ENCODE peak calls at places on chromosomes 6 and 20, in five cellular contexts. One of them, this sample, is unnamed.

GRCh38 chr6:129709909-129710721 is at the start of gene ARHGAP18:
- DNase-seq in Caki2: peak
- DNase-seq in mesothelial cell of epicardium: peak
- DNase-seq in stimulated activated CD4-positive, alpha-beta T cell treated with anti-CD3 and anti-CD28 coated beads, TNF-alpha, amount 100 ng/mL, for 4 hours: peak
- DNase-seq in fibroblast of lung: peak
- DNase-seq in this sample: peak

GRCh38 chr6:56348578-56348977 is 101.2 kb upstream of the COL21A1 start:
- DNase-seq in Caki2: no peak
- DNase-seq in stimulated activated CD4-positive, alpha-beta T cell treated with anti-CD3 and anti-CD28 coated beads, TNF-alpha, amount 100 ng/mL, for 4 hours: no peak
- DNase-seq in mesothelial cell of epicardium: no peak
- DNase-seq in fibroblast of lung: no peak
- DNase-seq in this sample: peak

GRCh38 chr20:19774086-19774933 is 16.3 kb downstream of the RIN2 start:
- DNase-seq in stimulated activated CD4-positive, alpha-beta T cell treated with anti-CD3 and anti-CD28 coated beads, TNF-alpha, amount 100 ng/mL, for 4 hours: no peak
- DNase-seq in Caki2: no peak
- DNase-seq in mesothelial cell of epicardium: no peak
- DNase-seq in fibroblast of lung: no peak
- DNase-seq in this sample: no peak

GRCh38 chr6:18432180-18432579 is 45.0 kb downstream of the RNF144B start:
- DNase-seq in Caki2: peak
- DNase-seq in fibroblast of lung: peak
- DNase-seq in stimulated activated CD4-positive, alpha-beta T cell treated with anti-CD3 and anti-CD28 coated beads, TNF-alpha, amount 100 ng/mL, for 4 hours: no peak
- DNase-seq in mesothelial cell of epicardium: no peak
- DNase-seq in this sample: no peak

GRCh38 chr6:106979435-106979884 is 4.9 kb upstream of the CD24 start:
- DNase-seq in Caki2: peak
- DNase-seq in fibroblast of lung: peak
- DNase-seq in mesothelial cell of epicardium: peak
- DNase-seq in stimulated activated CD4-positive, alpha-beta T cell treated with anti-CD3 and anti-CD28 coated beads, TNF-alpha, amount 100 ng/mL, for 4 hours: peak
- DNase-seq in this sample: peak

GRCh38 chr6:28880894-28881780 is 42.6 kb downstream of the TRIM27 start:
- DNase-seq in fibroblast of lung: peak
- DNase-seq in mesothelial cell of epicardium: peak
- DNase-seq in Caki2: peak
- DNase-seq in stimulated activated CD4-positive, alpha-beta T cell treated with anti-CD3 and anti-CD28 coated beads, TNF-alpha, amount 100 ng/mL, for 4 hours: peak
- DNase-seq in this sample: peak

GRCh38 chr6:34015576-34015975 is 130.3 kb downstream of the GRM4 start:
- DNase-seq in mesothelial cell of epicardium: no peak
- DNase-seq in fibroblast of lung: peak
- DNase-seq in Caki2: no peak
- DNase-seq in stimulated activated CD4-positive, alpha-beta T cell treated with anti-CD3 and anti-CD28 coated beads, TNF-alpha, amount 100 ng/mL, for 4 hours: no peak
- DNase-seq in this sample: no peak

GRCh38 chr6:133093957-133094356 is 147.2 kb upstream of the EYA4 start:
- DNase-seq in fibroblast of lung: no peak
- DNase-seq in mesothelial cell of epicardium: no peak
- DNase-seq in stimulated activated CD4-positive, alpha-beta T cell treated with anti-CD3 and anti-CD28 coated beads, TNF-alpha, amount 100 ng/mL, for 4 hours: no peak
- DNase-seq in Caki2: no peak
- DNase-seq in this sample: peak

GRCh38 chr6:89372506-89372901 is 20.0 kb upstream of the UBE2J1 start:
- DNase-seq in mesothelial cell of epicardium: no peak
- DNase-seq in Caki2: no peak
- DNase-seq in stimulated activated CD4-positive, alpha-beta T cell treated with anti-CD3 and anti-CD28 coated beads, TNF-alpha, amount 100 ng/mL, for 4 hours: no peak
- DNase-seq in fibroblast of lung: no peak
- DNase-seq in this sample: no peak

GRCh38 chr6:24126586-24127192 is 674 bp downstream of the NRSN1 start:
- DNase-seq in mesothelial cell of epicardium: peak
- DNase-seq in Caki2: peak
- DNase-seq in stimulated activated CD4-positive, alpha-beta T cell treated with anti-CD3 and anti-CD28 coated beads, TNF-alpha, amount 100 ng/mL, for 4 hours: no peak
- DNase-seq in fibroblast of lung: peak
- DNase-seq in this sample: no peak

GRCh38 chr20:53943522-53944291 is 126.7 kb downstream of the BCAS1 start:
- DNase-seq in Caki2: peak
- DNase-seq in fibroblast of lung: no peak
- DNase-seq in stimulated activated CD4-positive, alpha-beta T cell treated with anti-CD3 and anti-CD28 coated beads, TNF-alpha, amount 100 ng/mL, for 4 hours: no peak
- DNase-seq in mesothelial cell of epicardium: no peak
- DNase-seq in this sample: no peak

GRCh38 chr6:133890941-133891813 is 2.3 kb downstream of the TCF21 start:
- DNase-seq in stimulated activated CD4-positive, alpha-beta T cell treated with anti-CD3 and anti-CD28 coated beads, TNF-alpha, amount 100 ng/mL, for 4 hours: no peak
- DNase-seq in Caki2: peak
- DNase-seq in fibroblast of lung: no peak
- DNase-seq in mesothelial cell of epicardium: no peak
- DNase-seq in this sample: peak

GRCh38 chr6:884570-884969 is 191.6 kb upstream of the EXOC2 start:
- DNase-seq in mesothelial cell of epicardium: no peak
- DNase-seq in Caki2: no peak
- DNase-seq in fibroblast of lung: no peak
- DNase-seq in stimulated activated CD4-positive, alpha-beta T cell treated with anti-CD3 and anti-CD28 coated beads, TNF-alpha, amount 100 ng/mL, for 4 hours: no peak
- DNase-seq in this sample: no peak

GRCh38 chr20:17992224-17992637 is 23.4 kb downstream of the MGME1 start:
- DNase-seq in stimulated activated CD4-positive, alpha-beta T cell treated with anti-CD3 and anti-CD28 coated beads, TNF-alpha, amount 100 ng/mL, for 4 hours: no peak
- DNase-seq in fibroblast of lung: no peak
- DNase-seq in mesothelial cell of epicardium: no peak
- DNase-seq in Caki2: no peak
- DNase-seq in this sample: no peak

GRCh38 chr6:55678330-55679224 is 99.6 kb upstream of the HMGCLL1 start:
- DNase-seq in fibroblast of lung: no peak
- DNase-seq in mesothelial cell of epicardium: no peak
- DNase-seq in stimulated activated CD4-positive, alpha-beta T cell treated with anti-CD3 and anti-CD28 coated beads, TNF-alpha, amount 100 ng/mL, for 4 hours: no peak
- DNase-seq in Caki2: no peak
- DNase-seq in this sample: no peak

GRCh38 chr6:96345501-96345900 is 176.1 kb upstream of the UFL1 start:
- DNase-seq in mesothelial cell of epicardium: no peak
- DNase-seq in fibroblast of lung: no peak
- DNase-seq in Caki2: no peak
- DNase-seq in stimulated activated CD4-positive, alpha-beta T cell treated with anti-CD3 and anti-CD28 coated beads, TNF-alpha, amount 100 ng/mL, for 4 hours: no peak
- DNase-seq in this sample: no peak

GRCh38 chr20:2984028-2984501 is 59.4 kb upstream of the GNRH2 start:
- DNase-seq in Caki2: no peak
- DNase-seq in stimulated activated CD4-positive, alpha-beta T cell treated with anti-CD3 and anti-CD28 coated beads, TNF-alpha, amount 100 ng/mL, for 4 hours: no peak
- DNase-seq in mesothelial cell of epicardium: no peak
- DNase-seq in fibroblast of lung: no peak
- DNase-seq in this sample: no peak

GRCh38 chr20:51434556-51435256 is 107.8 kb downstream of the NFATC2 start:
- DNase-seq in fibroblast of lung: peak
- DNase-seq in Caki2: peak
- DNase-seq in stimulated activated CD4-positive, alpha-beta T cell treated with anti-CD3 and anti-CD28 coated beads, TNF-alpha, amount 100 ng/mL, for 4 hours: no peak
- DNase-seq in mesothelial cell of epicardium: no peak
- DNase-seq in this sample: no peak

GRCh38 chr20:37680420-37680819 is 13.4 kb upstream of the CTNNBL1 start:
- DNase-seq in Caki2: peak
- DNase-seq in mesothelial cell of epicardium: no peak
- DNase-seq in stimulated activated CD4-positive, alpha-beta T cell treated with anti-CD3 and anti-CD28 coated beads, TNF-alpha, amount 100 ng/mL, for 4 hours: no peak
- DNase-seq in fibroblast of lung: peak
- DNase-seq in this sample: no peak